ENCODE peak calls at places on chromosomes 3 and 15, in seven cellular contexts. Q is kidney glomerular epithelial cell, G is iPS-NIHi11, S is GM20000, Z is breast epithelium, D is fibroblast of the aortic adventitia, X is KBM-7. M is an unnamed sample.

GRCh38 chr3:113270096-113270495 is 58.7 kb downstream of the BOC start:
- DNase-seq in G (no peak), X (no peak), Z (no peak), Q (no peak), S (no peak), D (no peak), M (no peak)

GRCh38 chr3:194212021-194212868 is 76.3 kb downstream of the HES1 start:
- DNase-seq in Z (no peak), G (peak; percentile 37), X (no peak), S (no peak), Q (no peak), D (no peak), M (no peak)

GRCh38 chr15:78811825-78812183 is 540 bp upstream of the ADAMTS7 start:
- DNase-seq in D (no peak), X (no peak), G (no peak), Q (no peak), Z (no peak), S (no peak), M (no peak)

GRCh38 chr3:63092545-63092944 is 185.6 kb upstream of the SYNPR start:
- DNase-seq in Z (no peak), Q (no peak), D (no peak), S (no peak), G (no peak), X (no peak), M (no peak)

GRCh38 chr3:151553873-151554272 is 93.0 kb upstream of the IGSF10 start:
- DNase-seq in D (peak; percentile 40), X (peak; percentile 32), S (no peak), Z (no peak), G (no peak), Q (no peak), M (no peak)

GRCh38 chr15:69417581-69417980 is 3.4 kb downstream of the KIF23 start:
- DNase-seq in S (no peak), X (no peak), Q (no peak), G (no peak), D (no peak), Z (no peak), M (no peak)

GRCh38 chr15:56524915-56525314 is 60.0 kb upstream of the MNS1 start:
- DNase-seq in X (no peak), D (peak; percentile 4), S (no peak), Q (peak; percentile 41), Z (no peak), G (no peak), M (no peak)

GRCh38 chr3:188262913-188263683 is 109.1 kb downstream of the LPP start:
- DNase-seq in Z (no peak), S (no peak), D (peak; percentile 91), X (no peak), Q (peak; percentile 59), G (no peak), M (no peak)

GRCh38 chr15:72172796-72173195 is 24.8 kb downstream of the GRAMD2A start:
- DNase-seq in Q (no peak), G (no peak), D (no peak), Z (no peak), S (no peak), X (no peak), M (no peak)

GRCh38 chr15:51198701-51199253 is 104.1 kb upstream of the TNFAIP8L3 start:
- DNase-seq in Z (no peak), S (no peak), Q (no peak), X (no peak), G (no peak), D (no peak), M (no peak)

GRCh38 chr3:51798561-51798960 is 19.5 kb upstream of the IQCF6 start:
- DNase-seq in Z (no peak), G (peak; percentile 69), X (no peak), S (no peak), Q (no peak), D (no peak), M (no peak)

GRCh38 chr3:64266983-64267382 is 41.7 kb upstream of the PRICKLE2 start:
- DNase-seq in S (no peak), Z (no peak), X (no peak), G (no peak), Q (peak; percentile 35), D (peak; percentile 35), M (no peak)

GRCh38 chr3:183438749-183439148 is 10.3 kb upstream of the MCF2L2 start:
- DNase-seq in Z (no peak), D (no peak), Q (no peak), G (no peak), X (no peak), S (no peak), M (no peak)

GRCh38 chr3:10093678-10094077 is 14.4 kb downstream of the FANCD2OS start:
- DNase-seq in Q (no peak), X (no peak), S (no peak), D (no peak), Z (no peak), G (no peak), M (no peak)

GRCh38 chr3:188150982-188151381 is 3.0 kb upstream of the LPP start:
- DNase-seq in D (no peak), S (no peak), Q (no peak), Z (no peak), G (no peak), X (no peak), M (no peak)

GRCh38 chr3:184052773-184053172 is at the start of gene HTR3C:
- DNase-seq in Q (no peak), Z (no peak), D (no peak), G (no peak), X (no peak), S (no peak), M (no peak)

GRCh38 chr3:13235079-13235478 is 161.8 kb upstream of the IQSEC1 start:
- DNase-seq in Z (no peak), Q (no peak), D (no peak), S (no peak), X (no peak), G (no peak), M (peak; percentile 13)

GRCh38 chr3:153574445-153574844 is 412.4 kb downstream of the RAP2B start:
- DNase-seq in X (no peak), D (peak; percentile 50), S (no peak), G (no peak), Z (no peak), Q (no peak), M (no peak)

GRCh38 chr3:151430821-151431484 is 29.9 kb downstream of the IGSF10 start:
- DNase-seq in Z (no peak), D (peak; percentile 28), X (no peak), S (no peak), G (no peak), Q (no peak), M (no peak)

GRCh38 chr15:63801910-63802309 is 31.8 kb downstream of the HERC1 start:
- DNase-seq in Q (no peak), X (no peak), G (no peak), S (no peak), Z (no peak), D (no peak), M (no peak)

GRCh38 chr3:8766148-8766547 is 3.3 kb downstream of the OXTR start:
- DNase-seq in Z (no peak), X (no peak), D (no peak), S (no peak), G (no peak), Q (no peak), M (no peak)

GRCh38 chr15:78448441-78449219 is 10.6 kb downstream of the IREB2 start:
- DNase-seq in G (no peak), Q (no peak), D (no peak), Z (no peak), X (no peak), S (no peak), M (no peak)

GRCh38 chr3:157427906-157428305 is 8.7 kb upstream of the PTX3 start:
- DNase-seq in Z (no peak), D (no peak), S (no peak), X (no peak), G (no peak), Q (no peak), M (no peak)

GRCh38 chr3:101204246-101204645 is 116.1 kb downstream of the IMPG2 start:
- DNase-seq in Q (no peak), S (no peak), G (no peak), X (no peak), Z (no peak), D (peak; percentile 65), M (no peak)

GRCh38 chr15:72227720-72228119 is 3.3 kb downstream of the PKM start:
- DNase-seq in S (no peak), Q (no peak), G (no peak), Z (no peak), D (no peak), X (no peak), M (peak; percentile 48)

GRCh38 chr3:172159962-172160538 is 120.7 kb downstream of the FNDC3B start:
- DNase-seq in X (peak; percentile 76), D (peak; percentile 81), Q (no peak), Z (no peak), G (peak; percentile 49), S (no peak), M (no peak)

GRCh38 chr3:139561428-139561827 is 21.9 kb upstream of the RBP1 start:
- DNase-seq in Z (no peak), S (no peak), D (no peak), X (no peak), G (no peak), Q (no peak), M (no peak)

GRCh38 chr3:129599073-129599472 is 7.4 kb downstream of the PLXND1 start:
- DNase-seq in S (no peak), X (no peak), G (no peak), Z (no peak), D (no peak), Q (no peak), M (no peak)

GRCh38 chr3:189049458-189050231 is 122.1 kb upstream of the TPRG1 start:
- DNase-seq in X (peak; percentile 4), D (no peak), Q (no peak), Z (no peak), S (no peak), G (no peak), M (no peak)